ENCODE peak calls at places on chromosome 11, in eight cellular contexts. One of them, this sample, is unnamed. For H3K4me1, the result is how much of the 10 kb centered on the place peaks cover.

GRCh38 chr11:74671520-74672196 is 59.6 kb downstream of the CHRDL2 start:
- DNase-seq in GM23338: no peak
- DNase-seq in fibroblast of lung: peak
- DNase-seq in body of pancreas: no peak
- DNase-seq in cardiac muscle cell: peak
- DNase-seq in thoracic aorta: no peak
- DNase-seq in lower lobe of right lung: no peak
- DNase-seq in Peyer's patch: no peak
- DNase-seq in this sample: no peak

GRCh38 chr11:131246156-131246555 is 124.3 kb upstream of the NTM start:
- DNase-seq in body of pancreas: no peak
- DNase-seq in GM23338: peak
- DNase-seq in cardiac muscle cell: no peak
- DNase-seq in lower lobe of right lung: no peak
- DNase-seq in thoracic aorta: no peak
- DNase-seq in Peyer's patch: no peak
- DNase-seq in fibroblast of lung: no peak
- DNase-seq in this sample: no peak

GRCh38 chr11:12019337-12019736 is 10.9 kb upstream of the DKK3 start:
- DNase-seq in Peyer's patch: no peak
- DNase-seq in GM23338: no peak
- DNase-seq in lower lobe of right lung: no peak
- DNase-seq in body of pancreas: no peak
- DNase-seq in cardiac muscle cell: peak
- DNase-seq in fibroblast of lung: peak
- DNase-seq in thoracic aorta: no peak
- DNase-seq in this sample: no peak

GRCh38 chr11:63536669-63537292 is at the start of gene PLAAT4:
- DNase-seq in lower lobe of right lung: no peak
- DNase-seq in thoracic aorta: no peak
- DNase-seq in body of pancreas: peak
- DNase-seq in Peyer's patch: peak
- DNase-seq in GM23338: no peak
- DNase-seq in fibroblast of lung: peak
- DNase-seq in cardiac muscle cell: peak
- DNase-seq in this sample: no peak

GRCh38 chr11:35380603-35381002 is 38.8 kb downstream of the SLC1A2 start:
- DNase-seq in thoracic aorta: no peak
- DNase-seq in Peyer's patch: no peak
- DNase-seq in body of pancreas: no peak
- DNase-seq in fibroblast of lung: no peak
- DNase-seq in cardiac muscle cell: no peak
- DNase-seq in GM23338: no peak
- DNase-seq in lower lobe of right lung: no peak
- DNase-seq in this sample: no peak

GRCh38 chr11:123430736-123431356 is 777 bp downstream of the GRAMD1B start:
- DNase-seq in fibroblast of lung: peak
- DNase-seq in GM23338: peak
- DNase-seq in lower lobe of right lung: peak
- DNase-seq in thoracic aorta: no peak
- DNase-seq in body of pancreas: peak
- DNase-seq in cardiac muscle cell: peak
- DNase-seq in Peyer's patch: peak
- DNase-seq in this sample: peak

GRCh38 chr11:27938011-27938410 is 169.9 kb downstream of the KIF18A start:
- DNase-seq in thoracic aorta: no peak
- DNase-seq in GM23338: no peak
- DNase-seq in body of pancreas: no peak
- DNase-seq in cardiac muscle cell: peak
- DNase-seq in fibroblast of lung: no peak
- DNase-seq in lower lobe of right lung: no peak
- DNase-seq in Peyer's patch: no peak
- DNase-seq in this sample: no peak

GRCh38 chr11:77084581-77085191 is 17.9 kb downstream of the CAPN5 start:
- DNase-seq in fibroblast of lung: no peak
- DNase-seq in cardiac muscle cell: no peak
- DNase-seq in Peyer's patch: peak
- DNase-seq in lower lobe of right lung: peak
- DNase-seq in GM23338: no peak
- DNase-seq in thoracic aorta: no peak
- DNase-seq in body of pancreas: peak
- DNase-seq in this sample: peak

GRCh38 chr11:26287067-26287518 is 44.8 kb upstream of the ANO3 start:
- DNase-seq in cardiac muscle cell: no peak
- DNase-seq in lower lobe of right lung: no peak
- DNase-seq in fibroblast of lung: peak
- DNase-seq in GM23338: no peak
- DNase-seq in Peyer's patch: no peak
- DNase-seq in thoracic aorta: no peak
- DNase-seq in body of pancreas: no peak
- DNase-seq in this sample: no peak

GRCh38 chr11:46334211-46334610 is 13.1 kb upstream of the DGKZ start:
- DNase-seq in cardiac muscle cell: no peak
- DNase-seq in body of pancreas: no peak
- DNase-seq in fibroblast of lung: no peak
- DNase-seq in GM23338: no peak
- DNase-seq in lower lobe of right lung: no peak
- DNase-seq in thoracic aorta: no peak
- DNase-seq in Peyer's patch: no peak
- DNase-seq in this sample: no peak

GRCh38 chr11:46333129-46333947 is 13.9 kb upstream of the DGKZ start:
- DNase-seq in GM23338: peak
- DNase-seq in cardiac muscle cell: no peak
- DNase-seq in thoracic aorta: no peak
- DNase-seq in body of pancreas: no peak
- DNase-seq in fibroblast of lung: no peak
- DNase-seq in Peyer's patch: no peak
- DNase-seq in lower lobe of right lung: no peak
- DNase-seq in this sample: no peak

GRCh38 chr11:46336781-46337180 is 10.5 kb upstream of the DGKZ start:
- DNase-seq in GM23338: no peak
- DNase-seq in thoracic aorta: no peak
- DNase-seq in body of pancreas: no peak
- DNase-seq in fibroblast of lung: no peak
- DNase-seq in cardiac muscle cell: peak
- DNase-seq in Peyer's patch: no peak
- DNase-seq in lower lobe of right lung: peak
- DNase-seq in this sample: peak

GRCh38 chr11:46335858-46336600 is 11.2 kb upstream of the DGKZ start:
- DNase-seq in fibroblast of lung: no peak
- DNase-seq in body of pancreas: no peak
- DNase-seq in Peyer's patch: no peak
- DNase-seq in thoracic aorta: no peak
- DNase-seq in lower lobe of right lung: no peak
- DNase-seq in cardiac muscle cell: no peak
- DNase-seq in GM23338: no peak
- DNase-seq in this sample: no peak

DNA sequence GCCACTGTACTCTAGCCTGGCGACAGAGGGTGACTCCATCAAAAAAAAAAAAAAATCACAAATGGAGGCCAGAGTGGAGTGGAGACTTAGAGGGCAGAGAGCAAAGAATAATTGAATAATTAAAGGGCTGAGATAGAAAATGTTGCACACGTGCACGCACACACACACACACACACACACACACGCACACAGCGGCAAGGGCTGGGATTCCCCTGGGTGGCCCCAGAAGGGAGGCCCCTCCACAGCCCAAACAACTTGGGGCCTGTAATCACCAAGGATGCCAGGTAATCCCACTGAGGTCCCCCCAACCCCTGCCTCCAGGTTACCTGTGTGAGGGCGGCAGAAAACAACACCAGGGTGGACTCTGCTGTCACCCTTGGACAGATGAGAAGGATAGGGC is 12.0 kb upstream of the DGKZ start:
- DNase-seq in cardiac muscle cell: no peak
- DNase-seq in fibroblast of lung: no peak
- DNase-seq in Peyer's patch: no peak
- DNase-seq in lower lobe of right lung: no peak
- DNase-seq in GM23338: no peak
- DNase-seq in thoracic aorta: no peak
- DNase-seq in body of pancreas: no peak
- DNase-seq in this sample: no peak
- H3K4me1 ChIP-seq in cardiac muscle cell: under half
- H3K4me1 ChIP-seq in fibroblast of lung: under half
- H3K4me1 ChIP-seq in Peyer's patch: under half
- H3K4me1 ChIP-seq in lower lobe of right lung: half or more
- H3K4me1 ChIP-seq in GM23338: half or more
- H3K4me1 ChIP-seq in thoracic aorta: under half
- H3K4me1 ChIP-seq in body of pancreas: under half
- H3K4me1 ChIP-seq in this sample: under half

DNA sequence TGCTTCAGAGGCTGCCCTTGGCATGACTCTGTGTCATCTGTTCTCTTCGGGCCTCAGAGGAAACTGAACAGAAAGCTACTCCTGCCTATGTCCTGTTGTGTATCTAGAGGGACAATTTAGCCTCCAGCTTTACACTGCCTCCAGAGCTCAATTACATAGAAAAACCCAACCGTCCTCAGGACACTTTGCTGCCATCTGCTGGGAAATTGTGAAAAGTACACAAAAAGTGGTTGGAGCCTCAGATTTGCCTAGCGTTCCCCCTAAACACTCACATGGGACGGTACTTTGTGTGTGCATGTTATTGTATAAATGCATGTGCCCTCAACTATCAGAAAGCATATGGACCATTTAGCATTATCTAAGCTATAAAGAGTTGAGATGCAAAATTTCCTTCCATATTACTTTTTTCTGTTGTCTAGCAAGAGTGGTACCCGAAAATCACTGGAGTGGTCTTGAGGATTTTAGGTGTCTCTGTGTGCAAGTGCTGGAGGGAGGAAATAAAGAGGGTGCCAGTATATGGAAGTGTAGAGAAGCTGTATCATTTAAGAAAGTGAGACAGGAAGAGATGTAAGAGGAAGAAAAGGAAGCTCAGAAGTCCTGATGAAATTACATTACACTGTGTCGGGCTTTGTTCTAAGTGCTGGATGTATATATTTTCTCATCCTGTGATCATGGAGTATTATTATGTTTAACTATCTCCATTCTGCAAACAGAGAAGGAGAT is 8.7 kb upstream of the MS4A4E start:
- DNase-seq in body of pancreas: no peak
- DNase-seq in cardiac muscle cell: peak
- DNase-seq in Peyer's patch: no peak
- DNase-seq in thoracic aorta: no peak
- DNase-seq in GM23338: peak
- DNase-seq in fibroblast of lung: peak
- DNase-seq in lower lobe of right lung: no peak
- DNase-seq in this sample: no peak
- TF ChIP-seq CTCF in body of pancreas: peak
- TF ChIP-seq CTCF in cardiac muscle cell: peak
- TF ChIP-seq CTCF in Peyer's patch: peak
- TF ChIP-seq CTCF in thoracic aorta: no peak
- TF ChIP-seq CTCF in GM23338: peak
- TF ChIP-seq CTCF in fibroblast of lung: peak
- TF ChIP-seq CTCF in lower lobe of right lung: peak
- TF ChIP-seq CTCF in this sample: peak

GRCh38 chr11:8777907-8778767 is 95.5 kb downstream of the RPL27A start:
- DNase-seq in lower lobe of right lung: no peak
- DNase-seq in fibroblast of lung: peak
- DNase-seq in body of pancreas: peak
- DNase-seq in cardiac muscle cell: no peak
- DNase-seq in thoracic aorta: peak
- DNase-seq in GM23338: no peak
- DNase-seq in Peyer's patch: no peak
- DNase-seq in this sample: no peak
- H3K4me1 ChIP-seq in lower lobe of right lung: under half
- H3K4me1 ChIP-seq in fibroblast of lung: under half
- H3K4me1 ChIP-seq in body of pancreas: half or more
- H3K4me1 ChIP-seq in cardiac muscle cell: under half
- H3K4me1 ChIP-seq in thoracic aorta: under half
- H3K4me1 ChIP-seq in GM23338: under half
- H3K4me1 ChIP-seq in Peyer's patch: half or more
- H3K4me1 ChIP-seq in this sample: under half

DNA sequence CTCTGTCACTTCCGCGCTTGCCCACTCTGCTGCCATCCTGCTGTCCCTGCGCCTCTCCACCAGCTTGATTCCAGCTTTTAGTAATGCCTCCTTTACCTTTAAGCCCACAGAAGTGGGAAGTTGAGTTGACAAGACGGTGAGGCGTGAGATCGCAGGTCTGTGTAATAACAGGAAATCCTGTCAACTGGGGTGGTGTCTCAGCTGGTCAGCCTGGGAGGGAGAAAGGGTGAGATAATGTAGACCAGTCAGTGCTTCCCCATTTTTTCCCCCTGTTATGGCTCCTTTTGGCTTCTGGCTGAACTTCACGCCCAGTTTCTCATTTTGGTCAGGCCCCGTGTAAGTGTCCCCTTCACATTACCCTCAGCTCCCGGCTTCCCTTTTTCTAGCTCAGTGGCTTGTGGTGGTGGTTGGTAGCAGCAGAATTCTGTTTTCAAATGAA is 98.9 kb downstream of the TRAF6 start:
- DNase-seq in lower lobe of right lung: peak
- DNase-seq in body of pancreas: no peak
- DNase-seq in GM23338: no peak
- DNase-seq in thoracic aorta: peak
- DNase-seq in Peyer's patch: no peak
- DNase-seq in fibroblast of lung: no peak
- DNase-seq in cardiac muscle cell: peak
- DNase-seq in this sample: peak
- TF ChIP-seq CTCF in lower lobe of right lung: no peak
- TF ChIP-seq CTCF in body of pancreas: no peak
- TF ChIP-seq CTCF in GM23338: no peak
- TF ChIP-seq CTCF in thoracic aorta: no peak
- TF ChIP-seq CTCF in Peyer's patch: no peak
- TF ChIP-seq CTCF in fibroblast of lung: no peak
- TF ChIP-seq CTCF in cardiac muscle cell: no peak
- TF ChIP-seq CTCF in this sample: no peak

DNA sequence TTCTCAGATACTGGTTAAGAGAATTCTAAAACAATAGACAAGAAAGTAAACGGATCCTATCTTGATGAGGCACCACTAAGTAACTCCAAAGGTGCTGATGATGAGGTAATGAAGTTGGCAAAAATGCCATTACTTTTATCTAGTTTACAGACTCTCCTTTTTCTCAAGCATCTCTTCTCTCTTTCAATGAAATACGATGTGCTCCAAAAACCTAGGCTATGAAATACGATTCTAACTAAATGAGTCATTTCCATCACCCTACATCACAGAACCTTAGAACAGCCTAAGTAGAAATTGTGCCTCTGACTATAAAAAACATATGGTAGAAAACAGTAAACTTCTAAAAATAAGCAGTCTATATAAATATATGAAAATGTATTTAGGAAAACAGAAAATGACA is 58.9 kb upstream of the ARHGAP32 start:
- DNase-seq in thoracic aorta: no peak
- DNase-seq in cardiac muscle cell: no peak
- DNase-seq in lower lobe of right lung: no peak
- DNase-seq in body of pancreas: no peak
- DNase-seq in GM23338: no peak
- DNase-seq in fibroblast of lung: peak
- DNase-seq in Peyer's patch: no peak
- DNase-seq in this sample: no peak
- H3K4me1 ChIP-seq in thoracic aorta: under half
- H3K4me1 ChIP-seq in cardiac muscle cell: under half
- H3K4me1 ChIP-seq in lower lobe of right lung: under half
- H3K4me1 ChIP-seq in body of pancreas: under half
- H3K4me1 ChIP-seq in GM23338: half or more
- H3K4me1 ChIP-seq in fibroblast of lung: under half
- H3K4me1 ChIP-seq in Peyer's patch: under half
- H3K4me1 ChIP-seq in this sample: under half

DNA sequence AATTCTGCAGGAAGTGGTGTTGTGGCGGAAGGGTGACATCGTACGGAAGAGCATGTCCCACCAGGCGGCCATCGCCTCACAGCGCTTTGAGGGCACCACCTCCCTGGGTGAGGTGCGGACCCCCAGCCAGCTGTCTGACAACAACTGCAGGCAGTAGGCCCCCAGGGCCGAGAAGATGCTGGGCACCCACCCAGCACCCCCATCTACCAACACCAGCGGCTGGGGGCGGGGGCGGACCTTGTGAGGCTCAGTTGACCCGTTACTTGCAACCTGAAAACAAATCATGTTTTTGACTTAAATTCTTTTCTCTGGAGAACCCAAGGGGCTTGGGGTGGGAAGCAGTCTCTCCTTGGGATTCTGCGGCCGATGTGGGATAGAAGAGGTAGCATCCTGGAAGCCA is 7.7 kb downstream of the THYN1 start:
- DNase-seq in Peyer's patch: no peak
- DNase-seq in lower lobe of right lung: no peak
- DNase-seq in GM23338: no peak
- DNase-seq in body of pancreas: no peak
- DNase-seq in fibroblast of lung: no peak
- DNase-seq in cardiac muscle cell: no peak
- DNase-seq in thoracic aorta: no peak
- DNase-seq in this sample: no peak
- TF ChIP-seq CTCF in Peyer's patch: no peak
- TF ChIP-seq CTCF in lower lobe of right lung: no peak
- TF ChIP-seq CTCF in GM23338: no peak
- TF ChIP-seq CTCF in body of pancreas: no peak
- TF ChIP-seq CTCF in fibroblast of lung: no peak
- TF ChIP-seq CTCF in cardiac muscle cell: no peak
- TF ChIP-seq CTCF in thoracic aorta: no peak
- TF ChIP-seq CTCF in this sample: no peak

This sample was measured in upper lobe of right lung.